ENCODE peak calls at places on chromosomes 12 and 14, in nine cellular contexts. One of them, this sample, is unnamed.

GRCh38 chr12:64780531-64781373 is 21.5 kb upstream of the GNS start:
- DNase-seq in colonic mucosa: peak
- DNase-seq in fibroblast of pulmonary artery: no peak
- DNase-seq in astrocyte of the cerebellum: no peak
- DNase-seq in WTC11: peak
- DNase-seq in MCF 10A: peak
- DNase-seq in glomerular endothelial cell: no peak
- DNase-seq in brain microvascular endothelial cell: no peak
- DNase-seq in NCI-H187 treated with DMSO at 0.1 percent for 48 hours: no peak
- DNase-seq in this sample: peak

GRCh38 chr12:69821441-69822204 is 3.4 kb upstream of the MYRFL start:
- DNase-seq in NCI-H187 treated with DMSO at 0.1 percent for 48 hours: no peak
- DNase-seq in brain microvascular endothelial cell: peak
- DNase-seq in fibroblast of pulmonary artery: peak
- DNase-seq in WTC11: no peak
- DNase-seq in glomerular endothelial cell: peak
- DNase-seq in astrocyte of the cerebellum: peak
- DNase-seq in MCF 10A: peak
- DNase-seq in colonic mucosa: no peak
- DNase-seq in this sample: no peak

GRCh38 chr12:59928416-59928815 is 332.6 kb downstream of the SLC16A7 start:
- DNase-seq in NCI-H187 treated with DMSO at 0.1 percent for 48 hours: no peak
- DNase-seq in glomerular endothelial cell: no peak
- DNase-seq in fibroblast of pulmonary artery: no peak
- DNase-seq in WTC11: no peak
- DNase-seq in MCF 10A: peak
- DNase-seq in astrocyte of the cerebellum: no peak
- DNase-seq in brain microvascular endothelial cell: no peak
- DNase-seq in colonic mucosa: no peak
- DNase-seq in this sample: no peak

GRCh38 chr14:59482120-59482434 is 2.1 kb downstream of the L3HYPDH start:
- DNase-seq in MCF 10A: no peak
- DNase-seq in astrocyte of the cerebellum: no peak
- DNase-seq in colonic mucosa: no peak
- DNase-seq in brain microvascular endothelial cell: no peak
- DNase-seq in WTC11: no peak
- DNase-seq in glomerular endothelial cell: no peak
- DNase-seq in NCI-H187 treated with DMSO at 0.1 percent for 48 hours: no peak
- DNase-seq in fibroblast of pulmonary artery: no peak
- DNase-seq in this sample: no peak

GRCh38 chr12:2052861-2053674 is at the start of gene CACNA1C:
- DNase-seq in colonic mucosa: peak
- DNase-seq in WTC11: peak
- DNase-seq in NCI-H187 treated with DMSO at 0.1 percent for 48 hours: no peak
- DNase-seq in brain microvascular endothelial cell: no peak
- DNase-seq in glomerular endothelial cell: no peak
- DNase-seq in MCF 10A: peak
- DNase-seq in fibroblast of pulmonary artery: peak
- DNase-seq in astrocyte of the cerebellum: no peak
- DNase-seq in this sample: peak

GRCh38 chr12:31353730-31354708 is 28.1 kb upstream of the SINHCAF start:
- DNase-seq in glomerular endothelial cell: no peak
- DNase-seq in fibroblast of pulmonary artery: no peak
- DNase-seq in brain microvascular endothelial cell: no peak
- DNase-seq in WTC11: no peak
- DNase-seq in colonic mucosa: peak
- DNase-seq in MCF 10A: no peak
- DNase-seq in NCI-H187 treated with DMSO at 0.1 percent for 48 hours: peak
- DNase-seq in astrocyte of the cerebellum: no peak
- DNase-seq in this sample: no peak

GRCh38 chr12:79421236-79421740 is 269.5 kb downstream of the PAWR start:
- DNase-seq in NCI-H187 treated with DMSO at 0.1 percent for 48 hours: no peak
- DNase-seq in colonic mucosa: no peak
- DNase-seq in fibroblast of pulmonary artery: no peak
- DNase-seq in WTC11: no peak
- DNase-seq in brain microvascular endothelial cell: no peak
- DNase-seq in glomerular endothelial cell: no peak
- DNase-seq in astrocyte of the cerebellum: no peak
- DNase-seq in MCF 10A: no peak
- DNase-seq in this sample: no peak

GRCh38 chr14:23300687-23301223 is 1.9 kb downstream of the PPP1R3E start:
- DNase-seq in WTC11: no peak
- DNase-seq in NCI-H187 treated with DMSO at 0.1 percent for 48 hours: no peak
- DNase-seq in colonic mucosa: peak
- DNase-seq in glomerular endothelial cell: no peak
- DNase-seq in astrocyte of the cerebellum: no peak
- DNase-seq in fibroblast of pulmonary artery: peak
- DNase-seq in brain microvascular endothelial cell: peak
- DNase-seq in MCF 10A: peak
- DNase-seq in this sample: peak

GRCh38 chr14:29629839-29630238 is 297.8 kb downstream of the PRKD1 start:
- DNase-seq in NCI-H187 treated with DMSO at 0.1 percent for 48 hours: no peak
- DNase-seq in glomerular endothelial cell: no peak
- DNase-seq in astrocyte of the cerebellum: no peak
- DNase-seq in brain microvascular endothelial cell: no peak
- DNase-seq in colonic mucosa: no peak
- DNase-seq in fibroblast of pulmonary artery: peak
- DNase-seq in MCF 10A: no peak
- DNase-seq in WTC11: no peak
- DNase-seq in this sample: no peak

GRCh38 chr12:3995276-3995675 is 122.1 kb upstream of the PARP11 start:
- DNase-seq in MCF 10A: no peak
- DNase-seq in glomerular endothelial cell: no peak
- DNase-seq in NCI-H187 treated with DMSO at 0.1 percent for 48 hours: no peak
- DNase-seq in astrocyte of the cerebellum: no peak
- DNase-seq in fibroblast of pulmonary artery: no peak
- DNase-seq in WTC11: no peak
- DNase-seq in colonic mucosa: no peak
- DNase-seq in brain microvascular endothelial cell: no peak
- DNase-seq in this sample: peak

GRCh38 chr12:85519163-85519562 is 239.1 kb downstream of the ALX1 start:
- DNase-seq in glomerular endothelial cell: no peak
- DNase-seq in fibroblast of pulmonary artery: no peak
- DNase-seq in brain microvascular endothelial cell: no peak
- DNase-seq in MCF 10A: no peak
- DNase-seq in colonic mucosa: no peak
- DNase-seq in astrocyte of the cerebellum: no peak
- DNase-seq in NCI-H187 treated with DMSO at 0.1 percent for 48 hours: no peak
- DNase-seq in WTC11: no peak
- DNase-seq in this sample: no peak

GRCh38 chr12:6345319-6346071 is 3.6 kb upstream of the TNFRSF1A start:
- DNase-seq in glomerular endothelial cell: peak
- DNase-seq in colonic mucosa: no peak
- DNase-seq in MCF 10A: peak
- DNase-seq in WTC11: no peak
- DNase-seq in fibroblast of pulmonary artery: peak
- DNase-seq in NCI-H187 treated with DMSO at 0.1 percent for 48 hours: no peak
- DNase-seq in brain microvascular endothelial cell: peak
- DNase-seq in astrocyte of the cerebellum: peak
- DNase-seq in this sample: no peak

GRCh38 chr12:53961025-53961761 is 6.5 kb downstream of the HOXC12 start:
- DNase-seq in NCI-H187 treated with DMSO at 0.1 percent for 48 hours: no peak
- DNase-seq in fibroblast of pulmonary artery: no peak
- DNase-seq in colonic mucosa: no peak
- DNase-seq in MCF 10A: no peak
- DNase-seq in brain microvascular endothelial cell: no peak
- DNase-seq in WTC11: no peak
- DNase-seq in astrocyte of the cerebellum: no peak
- DNase-seq in glomerular endothelial cell: no peak
- DNase-seq in this sample: peak

GRCh38 chr12:4386756-4387155 is 7.2 kb upstream of the FGF23 start:
- DNase-seq in glomerular endothelial cell: no peak
- DNase-seq in MCF 10A: no peak
- DNase-seq in WTC11: no peak
- DNase-seq in astrocyte of the cerebellum: no peak
- DNase-seq in fibroblast of pulmonary artery: no peak
- DNase-seq in brain microvascular endothelial cell: no peak
- DNase-seq in colonic mucosa: no peak
- DNase-seq in NCI-H187 treated with DMSO at 0.1 percent for 48 hours: no peak
- DNase-seq in this sample: no peak

GRCh38 chr12:6378709-6379427 is 3.5 kb upstream of the SCNN1A start:
- DNase-seq in brain microvascular endothelial cell: no peak
- DNase-seq in colonic mucosa: peak
- DNase-seq in fibroblast of pulmonary artery: no peak
- DNase-seq in WTC11: no peak
- DNase-seq in MCF 10A: no peak
- DNase-seq in astrocyte of the cerebellum: no peak
- DNase-seq in NCI-H187 treated with DMSO at 0.1 percent for 48 hours: no peak
- DNase-seq in glomerular endothelial cell: no peak
- DNase-seq in this sample: no peak

GRCh38 chr12:59820594-59821011 is 224.8 kb downstream of the SLC16A7 start:
- DNase-seq in fibroblast of pulmonary artery: no peak
- DNase-seq in astrocyte of the cerebellum: no peak
- DNase-seq in MCF 10A: no peak
- DNase-seq in glomerular endothelial cell: no peak
- DNase-seq in colonic mucosa: no peak
- DNase-seq in WTC11: no peak
- DNase-seq in brain microvascular endothelial cell: no peak
- DNase-seq in NCI-H187 treated with DMSO at 0.1 percent for 48 hours: no peak
- DNase-seq in this sample: no peak

GRCh38 chr14:23164250-23164649 is 19.2 kb downstream of the SLC7A8 start:
- DNase-seq in MCF 10A: no peak
- DNase-seq in NCI-H187 treated with DMSO at 0.1 percent for 48 hours: no peak
- DNase-seq in WTC11: no peak
- DNase-seq in glomerular endothelial cell: no peak
- DNase-seq in astrocyte of the cerebellum: no peak
- DNase-seq in colonic mucosa: no peak
- DNase-seq in fibroblast of pulmonary artery: peak
- DNase-seq in brain microvascular endothelial cell: no peak
- DNase-seq in this sample: no peak

GRCh38 chr14:99033951-99034350 is 238.0 kb downstream of the BCL11B start:
- DNase-seq in MCF 10A: no peak
- DNase-seq in colonic mucosa: no peak
- DNase-seq in WTC11: no peak
- DNase-seq in glomerular endothelial cell: no peak
- DNase-seq in fibroblast of pulmonary artery: no peak
- DNase-seq in NCI-H187 treated with DMSO at 0.1 percent for 48 hours: no peak
- DNase-seq in astrocyte of the cerebellum: no peak
- DNase-seq in brain microvascular endothelial cell: no peak
- DNase-seq in this sample: no peak

GRCh38 chr12:94263905-94264655 is 115.7 kb downstream of the PLXNC1 start:
- DNase-seq in NCI-H187 treated with DMSO at 0.1 percent for 48 hours: peak
- DNase-seq in astrocyte of the cerebellum: no peak
- DNase-seq in brain microvascular endothelial cell: peak
- DNase-seq in fibroblast of pulmonary artery: no peak
- DNase-seq in MCF 10A: no peak
- DNase-seq in glomerular endothelial cell: no peak
- DNase-seq in colonic mucosa: no peak
- DNase-seq in WTC11: peak
- DNase-seq in this sample: peak

GRCh38 chr12:47147749-47148148 is 68.0 kb upstream of the AMIGO2 start:
- DNase-seq in MCF 10A: no peak
- DNase-seq in glomerular endothelial cell: no peak
- DNase-seq in brain microvascular endothelial cell: no peak
- DNase-seq in colonic mucosa: no peak
- DNase-seq in NCI-H187 treated with DMSO at 0.1 percent for 48 hours: no peak
- DNase-seq in astrocyte of the cerebellum: no peak
- DNase-seq in fibroblast of pulmonary artery: no peak
- DNase-seq in WTC11: no peak
- DNase-seq in this sample: no peak

GRCh38 chr12:121800694-121801600 is 2.9 kb upstream of the SETD1B start:
- DNase-seq in MCF 10A: peak
- DNase-seq in astrocyte of the cerebellum: no peak
- DNase-seq in glomerular endothelial cell: no peak
- DNase-seq in WTC11: peak
- DNase-seq in colonic mucosa: peak
- DNase-seq in NCI-H187 treated with DMSO at 0.1 percent for 48 hours: no peak
- DNase-seq in brain microvascular endothelial cell: peak
- DNase-seq in fibroblast of pulmonary artery: peak
- DNase-seq in this sample: peak

GRCh38 chr14:104399432-104400155 is 180.0 kb upstream of the C14orf180 start:
- DNase-seq in WTC11: no peak
- DNase-seq in colonic mucosa: peak
- DNase-seq in fibroblast of pulmonary artery: no peak
- DNase-seq in MCF 10A: no peak
- DNase-seq in brain microvascular endothelial cell: no peak
- DNase-seq in NCI-H187 treated with DMSO at 0.1 percent for 48 hours: no peak
- DNase-seq in glomerular endothelial cell: no peak
- DNase-seq in astrocyte of the cerebellum: no peak
- DNase-seq in this sample: peak

GRCh38 chr12:6085841-6086240 is 38.6 kb downstream of the VWF start:
- DNase-seq in brain microvascular endothelial cell: no peak
- DNase-seq in fibroblast of pulmonary artery: no peak
- DNase-seq in colonic mucosa: no peak
- DNase-seq in WTC11: no peak
- DNase-seq in NCI-H187 treated with DMSO at 0.1 percent for 48 hours: no peak
- DNase-seq in glomerular endothelial cell: no peak
- DNase-seq in MCF 10A: no peak
- DNase-seq in astrocyte of the cerebellum: no peak
- DNase-seq in this sample: no peak

GRCh38 chr12:14773685-14774073 is 29.6 kb downstream of the WBP11 start:
- DNase-seq in colonic mucosa: no peak
- DNase-seq in brain microvascular endothelial cell: no peak
- DNase-seq in astrocyte of the cerebellum: no peak
- DNase-seq in WTC11: peak
- DNase-seq in fibroblast of pulmonary artery: peak
- DNase-seq in NCI-H187 treated with DMSO at 0.1 percent for 48 hours: no peak
- DNase-seq in MCF 10A: no peak
- DNase-seq in glomerular endothelial cell: no peak
- DNase-seq in this sample: no peak

GRCh38 chr14:37709419-37710195 is 114.2 kb downstream of the TTC6 start:
- DNase-seq in glomerular endothelial cell: no peak
- DNase-seq in colonic mucosa: no peak
- DNase-seq in WTC11: no peak
- DNase-seq in fibroblast of pulmonary artery: peak
- DNase-seq in brain microvascular endothelial cell: peak
- DNase-seq in astrocyte of the cerebellum: peak
- DNase-seq in MCF 10A: peak
- DNase-seq in NCI-H187 treated with DMSO at 0.1 percent for 48 hours: no peak
- DNase-seq in this sample: no peak

GRCh38 chr14:96268426-96269358 is 12.7 kb downstream of the BDKRB1 start:
- DNase-seq in MCF 10A: peak
- DNase-seq in fibroblast of pulmonary artery: peak
- DNase-seq in glomerular endothelial cell: no peak
- DNase-seq in astrocyte of the cerebellum: peak
- DNase-seq in brain microvascular endothelial cell: peak
- DNase-seq in WTC11: no peak
- DNase-seq in colonic mucosa: peak
- DNase-seq in NCI-H187 treated with DMSO at 0.1 percent for 48 hours: no peak
- DNase-seq in this sample: peak

GRCh38 chr12:2557589-2557988 is 237.2 kb upstream of the FKBP4 start:
- DNase-seq in fibroblast of pulmonary artery: no peak
- DNase-seq in WTC11: no peak
- DNase-seq in brain microvascular endothelial cell: no peak
- DNase-seq in NCI-H187 treated with DMSO at 0.1 percent for 48 hours: no peak
- DNase-seq in MCF 10A: no peak
- DNase-seq in colonic mucosa: no peak
- DNase-seq in glomerular endothelial cell: no peak
- DNase-seq in astrocyte of the cerebellum: no peak
- DNase-seq in this sample: peak

GRCh38 chr14:61644185-61644584 is 51.1 kb upstream of the HIF1A start:
- DNase-seq in brain microvascular endothelial cell: no peak
- DNase-seq in fibroblast of pulmonary artery: no peak
- DNase-seq in colonic mucosa: no peak
- DNase-seq in WTC11: no peak
- DNase-seq in glomerular endothelial cell: no peak
- DNase-seq in NCI-H187 treated with DMSO at 0.1 percent for 48 hours: no peak
- DNase-seq in MCF 10A: no peak
- DNase-seq in astrocyte of the cerebellum: no peak
- DNase-seq in this sample: no peak

GRCh38 chr12:95473440-95473946 is 459 bp upstream of the METAP2 start:
- DNase-seq in NCI-H187 treated with DMSO at 0.1 percent for 48 hours: no peak
- DNase-seq in colonic mucosa: peak
- DNase-seq in WTC11: no peak
- DNase-seq in MCF 10A: peak
- DNase-seq in brain microvascular endothelial cell: peak
- DNase-seq in astrocyte of the cerebellum: peak
- DNase-seq in fibroblast of pulmonary artery: peak
- DNase-seq in glomerular endothelial cell: peak
- DNase-seq in this sample: no peak

GRCh38 chr12:103128862-103129501 is 171.5 kb downstream of the ASCL1 start:
- DNase-seq in astrocyte of the cerebellum: no peak
- DNase-seq in fibroblast of pulmonary artery: no peak
- DNase-seq in WTC11: no peak
- DNase-seq in brain microvascular endothelial cell: no peak
- DNase-seq in colonic mucosa: no peak
- DNase-seq in glomerular endothelial cell: no peak
- DNase-seq in NCI-H187 treated with DMSO at 0.1 percent for 48 hours: no peak
- DNase-seq in MCF 10A: no peak
- DNase-seq in this sample: no peak

GRCh38 chr14:55957950-55958349 is 160.3 kb upstream of the PELI2 start:
- DNase-seq in MCF 10A: no peak
- DNase-seq in fibroblast of pulmonary artery: no peak
- DNase-seq in NCI-H187 treated with DMSO at 0.1 percent for 48 hours: no peak
- DNase-seq in glomerular endothelial cell: no peak
- DNase-seq in colonic mucosa: no peak
- DNase-seq in WTC11: peak
- DNase-seq in brain microvascular endothelial cell: no peak
- DNase-seq in astrocyte of the cerebellum: no peak
- DNase-seq in this sample: peak